ENCODE peak calls at places on chromosomes 16 and 17, in five cellular contexts. One of them, this sample, is unnamed.
A peak's percentile ranks its signal among the peaks of the same experiment; 100 is the strongest.

GRCh38 chr16:85291302-85292148 is 179.3 kb upstream of the CIBAR2 start:
- DNase-seq in stimulated activated naive CD4-positive, alpha-beta T cell: no peak
- DNase-seq in stimulated activated CD4-positive, alpha-beta T cell treated with anti-CD3 and anti-CD28 coated beads, Interleukin-1b, Interleukin-23, amount 100 ng/mL, for 24 hours: no peak
- DNase-seq in EL: no peak
- DNase-seq in CD8-positive, alpha-beta memory T cell: no peak
- DNase-seq in this sample: no peak

GRCh38 chr16:68342620-68343019 is 31.8 kb downstream of the PRMT7 start:
- DNase-seq in CD8-positive, alpha-beta memory T cell: no peak
- DNase-seq in EL: no peak
- DNase-seq in stimulated activated CD4-positive, alpha-beta T cell treated with anti-CD3 and anti-CD28 coated beads, Interleukin-1b, Interleukin-23, amount 100 ng/mL, for 24 hours: no peak
- DNase-seq in stimulated activated naive CD4-positive, alpha-beta T cell: no peak
- DNase-seq in this sample: no peak

GRCh38 chr16:70730944-70731343 is 45.1 kb upstream of the MTSS2 start:
- DNase-seq in EL: no peak
- DNase-seq in stimulated activated CD4-positive, alpha-beta T cell treated with anti-CD3 and anti-CD28 coated beads, Interleukin-1b, Interleukin-23, amount 100 ng/mL, for 24 hours: no peak
- DNase-seq in stimulated activated naive CD4-positive, alpha-beta T cell: no peak
- DNase-seq in CD8-positive, alpha-beta memory T cell: no peak
- DNase-seq in this sample: no peak

GRCh38 chr16:86517652-86518258 is 7.4 kb downstream of the FOXF1 start:
- DNase-seq in EL: peak; percentile 69
- DNase-seq in stimulated activated naive CD4-positive, alpha-beta T cell: no peak
- DNase-seq in stimulated activated CD4-positive, alpha-beta T cell treated with anti-CD3 and anti-CD28 coated beads, Interleukin-1b, Interleukin-23, amount 100 ng/mL, for 24 hours: no peak
- DNase-seq in CD8-positive, alpha-beta memory T cell: peak; percentile 39
- DNase-seq in this sample: no peak

GRCh38 chr17:73782641-73783381 is 138.6 kb upstream of the SDK2 start:
- DNase-seq in EL: no peak
- DNase-seq in stimulated activated CD4-positive, alpha-beta T cell treated with anti-CD3 and anti-CD28 coated beads, Interleukin-1b, Interleukin-23, amount 100 ng/mL, for 24 hours: no peak
- DNase-seq in CD8-positive, alpha-beta memory T cell: no peak
- DNase-seq in stimulated activated naive CD4-positive, alpha-beta T cell: no peak
- DNase-seq in this sample: no peak

GRCh38 chr16:89367538-89368059 is 122.8 kb downstream of the ANKRD11 start:
- DNase-seq in stimulated activated naive CD4-positive, alpha-beta T cell: no peak
- DNase-seq in CD8-positive, alpha-beta memory T cell: no peak
- DNase-seq in stimulated activated CD4-positive, alpha-beta T cell treated with anti-CD3 and anti-CD28 coated beads, Interleukin-1b, Interleukin-23, amount 100 ng/mL, for 24 hours: no peak
- DNase-seq in EL: no peak
- DNase-seq in this sample: no peak

GRCh38 chr17:4900231-4901107 is 1.1 kb downstream of the C17orf107 start:
- DNase-seq in CD8-positive, alpha-beta memory T cell: peak; percentile 84
- DNase-seq in stimulated activated CD4-positive, alpha-beta T cell treated with anti-CD3 and anti-CD28 coated beads, Interleukin-1b, Interleukin-23, amount 100 ng/mL, for 24 hours: no peak
- DNase-seq in EL: no peak
- DNase-seq in stimulated activated naive CD4-positive, alpha-beta T cell: peak; percentile 55
- DNase-seq in this sample: peak; percentile 45

GRCh38 chr16:23072769-23073549 is 76.3 kb downstream of the USP31 start:
- DNase-seq in stimulated activated CD4-positive, alpha-beta T cell treated with anti-CD3 and anti-CD28 coated beads, Interleukin-1b, Interleukin-23, amount 100 ng/mL, for 24 hours: no peak
- DNase-seq in CD8-positive, alpha-beta memory T cell: no peak
- DNase-seq in EL: peak; percentile 60
- DNase-seq in stimulated activated naive CD4-positive, alpha-beta T cell: no peak
- DNase-seq in this sample: no peak

GRCh38 chr17:79803997-79804855 is 7.3 kb upstream of the CBX8 start:
- DNase-seq in CD8-positive, alpha-beta memory T cell: no peak
- DNase-seq in stimulated activated naive CD4-positive, alpha-beta T cell: peak; percentile 32
- DNase-seq in stimulated activated CD4-positive, alpha-beta T cell treated with anti-CD3 and anti-CD28 coated beads, Interleukin-1b, Interleukin-23, amount 100 ng/mL, for 24 hours: peak; percentile 65
- DNase-seq in EL: peak; percentile 25
- DNase-seq in this sample: no peak